ENCODE peak calls at places on chromosomes 5 and 9, in seven cellular contexts. H is GM12878, W is sigmoid colon, G is breast epithelium, K is stomach, Z is K562, L is upper lobe of left lung. N is an unnamed sample. For H3K4me1, the result is how much of the 10 kb centered on the place peaks cover.

GRCh38 chr5:6603643-6604042 is 29.2 kb downstream of the NSUN2 start:
- DNase-seq in H (no peak), W (no peak), G (no peak), K (no peak), Z (no peak), L (no peak), N (no peak)

GRCh38 chr9:115240676-115241075 is 122.7 kb upstream of the TNC start:
- DNase-seq in H (no peak), W (no peak), G (no peak), K (no peak), Z (no peak), L (no peak), N (no peak)

GRCh38 chr9:18605763-18606162 is 131.8 kb downstream of the ADAMTSL1 start:
- DNase-seq in H (no peak), W (peak), G (no peak), K (peak), Z (no peak), L (no peak), N (no peak)

GRCh38 chr5:114148253-114148652 is 213.6 kb upstream of the KCNN2 start:
- DNase-seq in H (no peak), W (no peak), G (no peak), K (peak), Z (no peak), L (no peak), N (no peak)

GRCh38 chr5:78787763-78788162 is 139.2 kb upstream of the LHFPL2 start:
- DNase-seq in H (no peak), W (no peak), G (no peak), K (no peak), Z (no peak), L (no peak), N (no peak)

GRCh38 chr5:118647587-118647986 is 340.8 kb downstream of the DTWD2 start:
- DNase-seq in H (no peak), W (no peak), G (no peak), K (no peak), Z (no peak), L (no peak), N (no peak)

GRCh38 chr5:142592365-142592764 is 93.5 kb downstream of the FGF1 start:
- DNase-seq in H (no peak), W (no peak), G (no peak), K (no peak), Z (no peak), L (no peak), N (no peak)

GRCh38 chr9:93319992-93320490 is 131.4 kb upstream of the FAM120A start:
- DNase-seq in H (no peak), W (no peak), G (no peak), K (no peak), Z (no peak), L (no peak), N (no peak)

GRCh38 chr5:135398160-135398854 is 724 bp downstream of the MACROH2A1 start:
- DNase-seq in H (no peak), W (no peak), G (peak), K (peak), Z (peak), L (peak), N (no peak)

GRCh38 chr9:98580956-98581355 is 127.8 kb downstream of the GABBR2 start:
- DNase-seq in H (no peak), W (no peak), G (no peak), K (no peak), Z (no peak), L (peak), N (no peak)

GRCh38 chr9:35869621-35870216 is 482 bp downstream of the OR13J1 start:
- DNase-seq in H (no peak), W (no peak), G (no peak), K (no peak), Z (no peak), L (peak), N (peak)

GRCh38 chr9:91903126-91903911 is 46.7 kb downstream of the ROR2 start:
- DNase-seq in H (no peak), W (peak), G (no peak), K (no peak), Z (no peak), L (no peak), N (peak)

GRCh38 chr5:177443144-177443983 is 3.2 kb upstream of the PRR7 start:
- DNase-seq in H (no peak), W (no peak), G (no peak), K (no peak), Z (no peak), L (no peak), N (no peak)

GRCh38 chr5:177442066-177442836 is 4.4 kb upstream of the PRR7 start:
- DNase-seq in H (no peak), W (no peak), G (no peak), K (no peak), Z (no peak), L (no peak), N (no peak)

GRCh38 chr5:177439518-177440053 is 7.0 kb upstream of the PRR7 start:
- DNase-seq in H (no peak), W (no peak), G (no peak), K (no peak), Z (no peak), L (no peak), N (no peak)

GRCh38 chr5:177440211-177440989 is 6.2 kb upstream of the PRR7 start:
- DNase-seq in H (no peak), W (no peak), G (no peak), K (no peak), Z (no peak), L (no peak), N (no peak)

GRCh38 chr5:177440990-177441780 is 5.4 kb upstream of the PRR7 start:
- DNase-seq in H (no peak), W (no peak), G (no peak), K (no peak), Z (no peak), L (no peak), N (no peak)
- TF ChIP-seq POLR2A in H (no peak), W (no peak), G (no peak), K (no peak), Z (no peak), L (no peak), N (no peak)

GRCh38 chr9:136615631-136616306 is 46.9 kb upstream of the EGFL7 start:
- DNase-seq in H (no peak), W (no peak), G (no peak), K (no peak), Z (peak), L (no peak), N (no peak)

GRCh38 chr9:136616307-136616635 is 46.4 kb upstream of the EGFL7 start:
- DNase-seq in H (no peak), W (no peak), G (no peak), K (no peak), Z (no peak), L (peak), N (no peak)

GRCh38 chr9:136614967-136615623 is 47.6 kb upstream of the EGFL7 start:
- DNase-seq in H (no peak), W (no peak), G (no peak), K (no peak), Z (peak), L (peak), N (peak)

GRCh38 chr9:136613824-136614371 is 48.8 kb upstream of the EGFL7 start:
- DNase-seq in H (no peak), W (no peak), G (no peak), K (no peak), Z (no peak), L (no peak), N (no peak)

DNA sequence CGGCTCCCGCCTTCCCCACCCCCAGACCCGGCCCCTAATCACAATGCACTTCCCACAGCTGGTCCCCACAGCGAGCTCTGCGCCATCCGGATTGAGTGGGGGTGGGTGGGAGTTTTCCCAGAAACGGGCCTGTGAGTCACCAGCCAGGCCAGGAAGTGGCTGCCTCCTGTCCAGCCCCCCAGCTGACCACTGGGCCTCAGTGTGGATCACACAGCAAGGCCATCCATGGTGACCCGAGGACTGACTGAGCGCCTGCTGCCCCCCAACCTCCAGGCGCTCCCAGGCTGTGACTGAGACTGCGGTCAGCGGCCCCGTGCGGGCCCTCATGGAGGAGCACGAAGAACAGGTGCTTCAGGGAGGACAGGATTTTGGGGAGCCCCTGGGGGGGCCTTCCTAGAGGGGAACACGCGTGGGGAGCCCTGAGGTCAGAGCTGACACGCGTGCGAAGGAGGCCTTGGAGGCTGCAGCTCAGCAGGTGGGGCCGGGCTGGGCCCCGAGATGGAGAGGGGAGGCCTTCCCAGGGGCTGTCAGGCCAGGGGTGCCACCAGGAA is 48.3 kb upstream of the EGFL7 start:
- DNase-seq in H (no peak), W (no peak), G (no peak), K (no peak), Z (peak), L (peak), N (no peak)
- TF ChIP-seq POLR2AphosphoS5 in H (no peak), W (no peak), G (no peak), K (no peak), Z (no peak), L (peak), N (no peak)

GRCh38 chr5:154761062-154761740 is 6.0 kb downstream of the LARP1 start:
- DNase-seq in H (no peak), W (no peak), G (no peak), K (no peak), Z (no peak), L (no peak), N (no peak)
- H3K4me1 ChIP-seq in H (under half), W (half or more), G (under half), K (half or more), Z (under half), L (under half), N (under half)

GRCh38 chr5:180974612-180975315 is 13.9 kb upstream of the BTNL3 start:
- DNase-seq in H (peak), W (no peak), G (no peak), K (no peak), Z (no peak), L (no peak), N (no peak)

GRCh38 chr5:180975338-180975737 is 13.3 kb upstream of the BTNL3 start:
- DNase-seq in H (peak), W (no peak), G (no peak), K (no peak), Z (no peak), L (no peak), N (no peak)

GRCh38 chr5:180976518-180976917 is 12.1 kb upstream of the BTNL3 start:
- DNase-seq in H (no peak), W (no peak), G (no peak), K (no peak), Z (no peak), L (no peak), N (no peak)

GRCh38 chr5:180982008-180982741 is 6.5 kb upstream of the BTNL3 start:
- DNase-seq in H (no peak), W (no peak), G (no peak), K (no peak), Z (no peak), L (peak), N (no peak)

DNA sequence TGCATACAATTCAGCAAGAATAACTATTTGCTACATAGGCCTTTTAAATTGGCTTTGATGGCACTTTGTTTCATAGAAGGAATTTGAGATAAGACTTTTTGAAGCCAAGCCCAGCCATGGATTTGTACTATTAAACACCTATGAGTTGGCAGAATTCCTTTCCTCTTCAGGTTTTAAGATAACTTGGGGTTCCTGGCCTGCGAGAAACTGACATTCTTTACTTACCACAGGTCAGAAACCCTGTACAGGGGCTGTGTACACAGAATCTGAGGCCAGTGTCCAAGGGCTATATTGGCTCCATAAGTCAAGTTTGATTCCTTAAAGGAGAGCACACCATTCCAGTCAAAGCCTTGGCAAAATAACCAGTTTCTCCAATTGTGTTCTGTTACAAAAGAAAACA is 10.8 kb upstream of the BTNL3 start:
- DNase-seq in H (no peak), W (no peak), G (no peak), K (peak), Z (no peak), L (no peak), N (no peak)
- TF ChIP-seq POLR2A in H (no peak), W (no peak), G (no peak), K (no peak), Z (no peak), L (no peak), N (no peak)

GRCh38 chr9:121727295-121728028 is 76.0 kb downstream of the DAB2IP start:
- DNase-seq in H (no peak), W (peak), G (no peak), K (peak), Z (no peak), L (no peak), N (no peak)

GRCh38 chr9:121728916-121729315 is 77.5 kb downstream of the DAB2IP start:
- DNase-seq in H (no peak), W (no peak), G (no peak), K (no peak), Z (no peak), L (no peak), N (no peak)

GRCh38 chr9:121721770-121722169 is 70.3 kb downstream of the DAB2IP start:
- DNase-seq in H (no peak), W (peak), G (no peak), K (no peak), Z (no peak), L (no peak), N (no peak)

GRCh38 chr9:121720992-121721350 is 69.5 kb downstream of the DAB2IP start:
- DNase-seq in H (no peak), W (no peak), G (no peak), K (no peak), Z (no peak), L (no peak), N (no peak)

GRCh38 chr9:121725008-121725795 is 73.8 kb downstream of the DAB2IP start:
- DNase-seq in H (no peak), W (peak), G (peak), K (peak), Z (no peak), L (no peak), N (peak)
- TF ChIP-seq POLR2AphosphoS5 in H (no peak), W (peak), G (peak), K (peak), Z (no peak), L (peak), N (peak)

N was measured in prostate gland.